ENCODE peak calls at places on chromosomes 7 and 10, in nine cellular contexts. R, F, L, I, Z, E, M, U and H are unnamed samples.

GRCh38 chr10:51918921-51919325 is 219.5 kb upstream of the CSTF2T start:
- DNase-seq in M (no peak), L (no peak), E (no peak), R (no peak), Z (no peak), F (no peak), U (no peak), I (no peak), H (no peak)

GRCh38 chr7:101725911-101726310 is 91.5 kb upstream of the CUX1 start:
- DNase-seq in E (no peak), Z (no peak), I (no peak), F (no peak), R (no peak), L (no peak), U (no peak), M (no peak), H (no peak)

GRCh38 chr10:79018591-79019011 is 50.2 kb upstream of the ZMIZ1 start:
- DNase-seq in E (no peak), R (peak), L (no peak), F (no peak), I (no peak), M (no peak), U (peak), Z (no peak), H (no peak)

GRCh38 chr7:45153238-45153637 is 4.4 kb upstream of the RAMP3 start:
- DNase-seq in F (no peak), L (no peak), Z (peak), M (no peak), R (no peak), U (no peak), E (no peak), I (no peak), H (no peak)

GRCh38 chr10:16116404-16117304 is 256.3 kb upstream of the MINDY3 start:
- DNase-seq in I (no peak), F (peak), L (no peak), Z (peak), U (peak), R (no peak), E (no peak), M (no peak), H (no peak)

GRCh38 chr10:117320050-117320665 is 55.1 kb downstream of the PDZD8 start:
- DNase-seq in F (peak), L (no peak), E (no peak), I (no peak), Z (peak), U (peak), R (peak), M (no peak), H (no peak)

GRCh38 chr7:130723784-130724183 is 10.2 kb downstream of the KLF14 start:
- DNase-seq in L (no peak), F (no peak), I (no peak), M (no peak), Z (no peak), E (no peak), U (no peak), R (no peak), H (no peak)

GRCh38 chr10:106043833-106044232 is 1120.7 kb downstream of the SORCS1 start:
- DNase-seq in R (no peak), L (no peak), E (no peak), I (no peak), U (no peak), M (no peak), F (no peak), Z (no peak), H (no peak)

GRCh38 chr10:49167629-49168540 is 20.3 kb downstream of the TMEM273 start:
- DNase-seq in U (no peak), E (no peak), F (no peak), R (no peak), Z (no peak), I (no peak), M (no peak), L (no peak), H (no peak)